ENCODE peak calls at places on chromosomes 7 and 10, in eight cellular contexts. P is CD8-positive, alpha-beta T cell; Z is adrenal gland; J is CD4-positive, CD25-positive, alpha-beta regulatory T cell; I is right lobe of liver; W is fibroblast of lung; L is transverse colon; M is effector memory CD4-positive, alpha-beta T cell. R is an unnamed sample.

GRCh38 chr10:26436848-26437247 is 1.3 kb upstream of the APBB1IP start:
- DNase-seq in L (no peak), J (no peak), I (no peak), W (no peak), P (no peak), Z (no peak), M (peak; percentile 12), R (no peak)

GRCh38 chr7:154583454-154583853 is 419.5 kb downstream of the PAXIP1 start:
- DNase-seq in I (no peak), Z (no peak), J (no peak), L (no peak), M (no peak), P (no peak), W (no peak), R (no peak)

GRCh38 chr10:124336186-124336585 is 82.5 kb downstream of the OAT start:
- DNase-seq in P (no peak), W (peak; percentile 38), Z (no peak), M (no peak), J (no peak), L (no peak), I (no peak), R (no peak)

GRCh38 chr10:3426190-3426845 is 253.7 kb upstream of the PITRM1 start:
- DNase-seq in P (no peak), J (no peak), W (peak; percentile 89), Z (no peak), L (peak; percentile 26), M (no peak), I (no peak), R (no peak)

GRCh38 chr10:82252081-82252480 is 377.1 kb downstream of the NRG3 start:
- DNase-seq in P (no peak), W (no peak), J (no peak), M (no peak), Z (no peak), L (no peak), I (no peak), R (no peak)

GRCh38 chr10:52353960-52354394 is 39.9 kb downstream of the DKK1 start:
- DNase-seq in W (peak; percentile 76), I (no peak), Z (no peak), P (no peak), L (no peak), M (no peak), J (no peak), R (no peak)

GRCh38 chr10:74738052-74738451 is 88.3 kb upstream of the KAT6B start:
- DNase-seq in W (peak; percentile 27), Z (no peak), L (no peak), M (no peak), J (peak; percentile 15), I (no peak), P (no peak), R (no peak)

GRCh38 chr10:58457761-58458616 is 54.7 kb upstream of the BICC1 start:
- DNase-seq in I (no peak), M (no peak), J (no peak), P (no peak), L (peak; percentile 30), W (peak; percentile 96), Z (peak; percentile 15), R (no peak)

GRCh38 chr7:123557016-123557630 is 495 bp downstream of the NDUFA5 start:
- DNase-seq in W (peak; percentile 35), Z (no peak), M (no peak), P (no peak), L (no peak), J (peak; percentile 7), I (no peak), R (no peak)

GRCh38 chr10:58823983-58824382 is 311.3 kb downstream of the BICC1 start:
- DNase-seq in J (no peak), I (peak; percentile 62), W (no peak), L (no peak), M (no peak), P (no peak), Z (no peak), R (no peak)

GRCh38 chr10:24944512-24945255 is 7.7 kb downstream of the PRTFDC1 start:
- DNase-seq in P (no peak), J (no peak), W (peak; percentile 70), I (no peak), M (no peak), Z (peak; percentile 87), L (peak; percentile 69), R (no peak)

GRCh38 chr7:108124820-108125219 is 5.3 kb downstream of the LAMB4 start:
- DNase-seq in W (peak; percentile 55), P (no peak), Z (no peak), I (no peak), M (no peak), L (no peak), J (no peak), R (no peak)

GRCh38 chr10:46096909-46097575 is 51.0 kb upstream of the MSMB start:
- DNase-seq in M (no peak), P (no peak), Z (no peak), I (peak; percentile 45), J (peak; percentile 80), W (no peak), L (no peak), R (peak; percentile 23)

GRCh38 chr7:107560898-107561516 is 2.7 kb downstream of the COG5 start:
- DNase-seq in L (no peak), M (peak; percentile 55), P (no peak), J (peak; percentile 76), W (no peak), I (no peak), Z (no peak), R (peak; percentile 50)

GRCh38 chr10:21750424-21750823 is 216.4 kb downstream of the MLLT10 start:
- DNase-seq in P (no peak), W (no peak), Z (no peak), M (no peak), I (no peak), J (no peak), L (no peak), R (no peak)

GRCh38 chr7:55557666-55558188 is 14.6 kb downstream of the VOPP1 start:
- DNase-seq in L (no peak), J (peak; percentile 50), Z (no peak), P (no peak), M (no peak), W (no peak), I (no peak), R (no peak)

GRCh38 chr10:10716972-10717371 is 300.7 kb upstream of the CELF2 start:
- DNase-seq in L (no peak), P (no peak), W (no peak), J (no peak), I (no peak), M (no peak), Z (no peak), R (no peak)

GRCh38 chr7:1758417-1758858 is 88.4 kb downstream of the ELFN1 start:
- DNase-seq in I (peak; percentile 75), M (no peak), P (no peak), J (peak; percentile 24), Z (no peak), W (peak; percentile 1), L (no peak), R (no peak)

GRCh38 chr7:2210551-2211258 is 22.0 kb downstream of the MAD1L1 start:
- DNase-seq in P (no peak), I (peak; percentile 43), L (no peak), J (no peak), Z (no peak), M (no peak), W (no peak), R (no peak)

GRCh38 chr10:77290528-77291155 is 347.0 kb downstream of the KCNMA1 start:
- DNase-seq in L (no peak), Z (no peak), M (no peak), I (no peak), J (no peak), W (peak; percentile 55), P (no peak), R (no peak)

GRCh38 chr10:45235823-45236222 is 79.6 kb downstream of the OR13A1 start:
- DNase-seq in M (no peak), P (no peak), J (no peak), I (no peak), W (no peak), L (no peak), Z (no peak), R (no peak)

GRCh38 chr7:159098424-159098786 is 46.3 kb downstream of the VIPR2 start:
- DNase-seq in M (no peak), Z (no peak), P (no peak), W (no peak), I (no peak), L (peak; percentile 6), J (no peak), R (no peak)

GRCh38 chr10:119409385-119409784 is 133.1 kb downstream of the RGS10 start:
- DNase-seq in W (no peak), Z (no peak), L (no peak), J (no peak), I (no peak), P (no peak), M (no peak), R (no peak)
- H3K4me1 ChIP-seq in W (peaks cover 32% of the 10 kb centered on the region), Z (peaks cover 35% of the 10 kb centered on the region), L (peaks cover 16% of the 10 kb centered on the region), J (no peaks in the 10 kb centered on the region), I (no peaks in the 10 kb centered on the region), P (no peaks in the 10 kb centered on the region), M (no peaks in the 10 kb centered on the region), R (no peaks in the 10 kb centered on the region)

DNA sequence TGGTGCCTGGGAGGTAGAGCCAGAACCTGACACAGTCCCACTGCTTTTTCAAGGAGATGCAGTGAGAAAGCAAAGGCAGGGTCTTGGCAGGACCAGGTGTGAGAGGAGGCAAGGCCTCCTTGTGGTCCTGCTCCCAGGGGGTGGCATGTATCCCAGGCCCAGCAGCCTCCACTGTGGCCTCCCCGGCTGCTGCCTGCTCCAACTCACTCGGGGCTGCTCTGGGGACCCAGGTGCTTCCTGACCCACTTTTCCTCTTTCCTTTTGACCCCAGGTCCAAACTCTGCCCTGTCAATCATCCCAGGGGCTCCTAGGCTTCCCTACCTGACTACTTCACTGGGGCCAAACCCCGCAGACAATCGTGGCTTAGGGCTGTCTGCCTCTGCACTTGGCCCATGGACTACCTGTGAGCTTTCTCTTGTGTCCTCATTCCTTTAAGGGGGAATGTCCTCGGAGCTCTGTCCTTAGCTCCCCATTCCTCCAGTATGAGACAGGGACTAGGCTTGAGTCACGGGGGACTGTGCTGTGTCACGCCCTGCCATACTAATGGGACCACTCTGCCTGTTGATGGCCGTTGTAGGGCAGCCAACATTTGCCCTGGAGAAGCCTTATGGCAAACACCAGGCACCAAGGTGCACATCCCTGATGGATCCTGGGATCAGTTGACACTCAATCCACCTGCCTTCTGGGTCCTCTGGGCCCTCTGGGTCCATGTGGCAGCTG is 1.1 kb upstream of the AEBP1 start:
- DNase-seq in M (no peak), L (no peak), W (no peak), P (no peak), J (no peak), I (no peak), Z (no peak), R (no peak)
- H3K27ac ChIP-seq in M (no peak overlapping the region), L (peak overlapping the region; percentile 86), W (peak overlapping the region; percentile 56), P (no peak overlapping the region), J (no peak overlapping the region), I (no peak overlapping the region), Z (peak overlapping the region; percentile 68), R (no peak overlapping the region)

DNA sequence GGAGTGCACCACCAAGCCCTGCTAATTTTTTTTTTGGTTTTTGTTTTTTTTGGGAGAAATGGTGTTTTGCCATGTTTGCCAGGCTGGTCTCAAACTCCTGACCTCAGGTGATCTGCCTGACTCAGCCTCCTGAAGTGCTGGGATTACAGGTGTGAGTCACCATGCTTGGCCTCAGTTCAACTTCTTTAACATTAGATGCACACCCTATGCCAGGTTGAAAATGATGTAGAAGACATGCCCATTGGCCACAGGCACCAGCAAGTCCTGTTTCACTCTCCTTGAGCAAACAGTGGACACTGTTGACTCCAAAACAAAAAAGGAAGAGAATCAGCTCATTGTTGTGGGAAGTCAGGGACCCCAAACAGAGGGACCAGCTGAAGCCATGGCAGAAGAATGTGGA is 1205.3 kb downstream of the REEP3 start:
- DNase-seq in Z (no peak), P (no peak), I (no peak), W (no peak), M (no peak), L (no peak), J (no peak), R (no peak)
- H3K4me3 ChIP-seq in Z (no peak overlapping the region), P (no peak overlapping the region), I (no peak overlapping the region), W (no peak overlapping the region), M (no peak overlapping the region), L (no peak overlapping the region), J (no peak overlapping the region), R (no peak overlapping the region)

GRCh38 chr7:101826081-101826835 is 8.8 kb downstream of the CUX1 start:
- DNase-seq in M (no peak), P (no peak), L (no peak), I (no peak), Z (no peak), W (no peak), J (no peak), R (no peak)
- H3K4me1 ChIP-seq in M (no peaks in the 10 kb centered on the region), P (no peaks in the 10 kb centered on the region), L (no peaks in the 10 kb centered on the region), I (no peaks in the 10 kb centered on the region), Z (peaks cover 7% of the 10 kb centered on the region), W (no peaks in the 10 kb centered on the region), J (no peaks in the 10 kb centered on the region), R (no peaks in the 10 kb centered on the region)